ENCODE peak calls at places on chromosomes 11 and 22, in five cellular contexts. B is heart right ventricle, P is HFF-Myc, K is spleen, D is coronary artery. V is an unnamed sample.

GRCh38 chr11:6440906-6441358 is at the start of gene HPX:
- DNase-seq in K (no peak), D (no peak), B (no peak), P (no peak), V (no peak)

GRCh38 chr22:46295277-46295971 is 1.2 kb upstream of the GTSE1 start:
- DNase-seq in K (no peak), P (no peak), B (no peak), D (no peak), V (no peak)

GRCh38 chr11:93751001-93751400 is 9.5 kb downstream of the C11orf54 start:
- DNase-seq in P (no peak), B (no peak), D (no peak), K (no peak), V (no peak)

GRCh38 chr11:87879118-87879517 is 296.1 kb downstream of the RAB38 start:
- DNase-seq in D (no peak), B (no peak), P (peak), K (no peak), V (no peak)

GRCh38 chr11:24598636-24599035 is 101.8 kb downstream of the LUZP2 start:
- DNase-seq in B (no peak), P (no peak), K (no peak), D (no peak), V (no peak)

GRCh38 chr22:49551897-49552659 is 275.6 kb downstream of the BRD1 start:
- DNase-seq in D (no peak), P (no peak), K (peak), B (no peak), V (no peak)

GRCh38 chr11:111225871-111226270 is 19.7 kb upstream of the POU2AF2 start:
- DNase-seq in K (no peak), B (no peak), P (no peak), D (no peak), V (no peak)

GRCh38 chr22:38724176-38724575 is 18.4 kb downstream of the GTPBP1 start:
- DNase-seq in D (no peak), P (no peak), K (no peak), B (no peak), V (no peak)

GRCh38 chr11:1042626-1043562 is 6.4 kb upstream of the MUC6 start:
- DNase-seq in B (no peak), D (no peak), P (no peak), K (peak), V (no peak)

GRCh38 chr11:96257036-96257435 is 86.0 kb downstream of the MAML2 start:
- DNase-seq in D (no peak), B (no peak), K (no peak), P (no peak), V (no peak)

GRCh38 chr11:3837793-3838192 is 3.0 kb downstream of the RHOG start:
- DNase-seq in D (no peak), B (peak), K (peak), P (no peak), V (no peak)

GRCh38 chr22:50699754-50700386 is 27.2 kb downstream of the SHANK3 start:
- DNase-seq in K (peak), B (no peak), P (no peak), D (no peak), V (no peak)

GRCh38 chr11:111514216-111515031 is at the start of gene HOATZ:
- DNase-seq in D (no peak), B (no peak), P (no peak), K (no peak), V (no peak)

GRCh38 chr11:125872138-125872491 is 15.4 kb upstream of the HYLS1 start:
- DNase-seq in D (no peak), K (no peak), B (no peak), P (no peak), V (no peak)

GRCh38 chr22:44333847-44334635 is 21.3 kb upstream of the SHISAL1 start:
- DNase-seq in K (no peak), B (no peak), D (no peak), P (no peak), V (no peak)

GRCh38 chr11:78801161-78801884 is 226.7 kb upstream of the NARS2 start:
- DNase-seq in D (peak), K (no peak), B (peak), P (peak), V (peak)

GRCh38 chr22:38936562-38936961 is 20.8 kb upstream of the APOBEC3A start:
- DNase-seq in P (no peak), D (no peak), B (no peak), K (no peak), V (no peak)

GRCh38 chr11:76889414-76889975 is 28.8 kb downstream of the ACER3 start:
- DNase-seq in B (no peak), K (no peak), P (no peak), D (no peak), V (no peak)

GRCh38 chr11:62757846-62758788 is 3.3 kb upstream of the POLR2G start:
- DNase-seq in K (peak), B (no peak), P (no peak), D (no peak), V (no peak)

GRCh38 chr11:71395774-71396173 is 52.4 kb downstream of the DHCR7 start:
- DNase-seq in K (no peak), D (no peak), B (no peak), P (no peak), V (no peak)

GRCh38 chr22:44968736-44969135 is 41.1 kb downstream of the PHF21B start:
- DNase-seq in D (no peak), B (no peak), P (no peak), K (no peak), V (no peak)

GRCh38 chr22:41848468-41848867 is 15.6 kb downstream of the SREBF2 start:
- DNase-seq in B (no peak), D (no peak), K (peak), P (no peak), V (no peak)

GRCh38 chr22:49332691-49333090 is 495.0 kb downstream of the BRD1 start:
- DNase-seq in K (no peak), B (no peak), D (peak), P (no peak), V (no peak)

GRCh38 chr11:132101861-132102260 is 731.4 kb downstream of the NTM start:
- DNase-seq in K (no peak), P (no peak), D (no peak), B (no peak), V (no peak)

GRCh38 chr11:121886956-121887355 is 229.1 kb downstream of the BLID start:
- DNase-seq in D (no peak), K (no peak), B (no peak), P (no peak), V (no peak)

GRCh38 chr11:83249972-83250593 is 36.1 kb downstream of the CCDC90B start:
- DNase-seq in P (peak), K (no peak), B (no peak), D (no peak), V (no peak)

GRCh38 chr11:128548655-128549255 is 38.6 kb downstream of the ETS1 start:
- DNase-seq in P (no peak), D (no peak), K (peak), B (peak), V (no peak)

GRCh38 chr11:127490896-127491295 is 490.3 kb upstream of the KIRREL3 start:
- DNase-seq in D (no peak), K (no peak), P (no peak), B (no peak), V (no peak)

GRCh38 chr22:42978453-42979103 is 36.4 kb downstream of the PACSIN2 start:
- DNase-seq in P (no peak), D (no peak), K (no peak), B (peak), V (no peak)

GRCh38 chr11:29352273-29352672 is 664.6 kb downstream of the KCNA4 start:
- DNase-seq in B (no peak), K (no peak), D (no peak), P (no peak), V (no peak)

GRCh38 chr22:49992921-49993648 is 19.5 kb downstream of the IL17REL start:
- DNase-seq in K (peak), B (peak), D (no peak), P (no peak), V (no peak)

GRCh38 chr22:30221121-30221992 is 25.2 kb downstream of the LIF start:
- DNase-seq in P (no peak), D (no peak), B (no peak), K (peak), V (no peak)

GRCh38 chr22:23892130-23892529 is 2.1 kb upstream of the MIF start:
- DNase-seq in P (no peak), D (no peak), B (no peak), K (no peak), V (no peak)
- TF ChIP-seq CTCF in P (no peak), D (no peak), B (no peak), K (no peak), V (no peak)

GRCh38 chr11:108754901-108755625 is 90.2 kb downstream of the DDX10 start:
- DNase-seq in D (no peak), P (no peak), B (peak), K (no peak), V (no peak)
- H3K4me3 ChIP-seq in D (no peak), P (no peak), B (no peak), K (no peak), V (no peak)

DNA sequence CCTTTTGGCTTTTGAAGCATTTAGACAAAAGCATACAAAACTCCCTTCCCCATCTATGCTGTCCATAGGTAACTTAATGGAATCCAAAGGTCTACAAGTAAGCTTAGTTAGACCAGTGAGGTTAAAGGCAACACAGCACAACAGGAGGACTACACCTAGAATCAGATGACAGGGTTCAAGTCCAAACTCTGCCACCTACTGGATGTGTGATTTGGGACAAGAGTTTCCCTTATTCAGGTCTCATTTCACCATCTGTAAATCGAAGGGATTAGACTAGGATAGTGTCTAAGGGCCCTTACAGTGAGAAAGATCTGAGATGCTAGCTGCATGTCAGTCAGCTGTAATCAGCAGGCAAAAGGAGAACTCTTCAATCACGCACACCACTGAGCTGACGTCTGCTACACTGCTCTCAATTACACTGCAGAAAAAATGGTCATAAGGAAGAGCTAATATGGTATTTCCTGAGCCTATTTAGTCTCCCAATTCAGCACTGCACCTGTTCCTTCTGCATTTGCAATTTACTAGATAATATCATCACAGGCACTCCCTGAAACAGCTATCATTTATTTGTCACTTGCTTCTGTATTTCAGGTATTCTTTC is 82.2 kb downstream of the SERGEF start:
- DNase-seq in D (no peak), P (no peak), K (no peak), B (no peak), V (no peak)
- TF ChIP-seq CTCF in D (no peak), P (no peak), K (no peak), B (no peak), V (no peak)

GRCh38 chr11:10657308-10658271 is 36.0 kb downstream of the IRAG1 start:
- DNase-seq in D (no peak), P (no peak), B (no peak), K (no peak), V (peak)
- H3K4me3 ChIP-seq in D (peak), P (no peak), B (no peak), K (no peak), V (no peak)

DNA sequence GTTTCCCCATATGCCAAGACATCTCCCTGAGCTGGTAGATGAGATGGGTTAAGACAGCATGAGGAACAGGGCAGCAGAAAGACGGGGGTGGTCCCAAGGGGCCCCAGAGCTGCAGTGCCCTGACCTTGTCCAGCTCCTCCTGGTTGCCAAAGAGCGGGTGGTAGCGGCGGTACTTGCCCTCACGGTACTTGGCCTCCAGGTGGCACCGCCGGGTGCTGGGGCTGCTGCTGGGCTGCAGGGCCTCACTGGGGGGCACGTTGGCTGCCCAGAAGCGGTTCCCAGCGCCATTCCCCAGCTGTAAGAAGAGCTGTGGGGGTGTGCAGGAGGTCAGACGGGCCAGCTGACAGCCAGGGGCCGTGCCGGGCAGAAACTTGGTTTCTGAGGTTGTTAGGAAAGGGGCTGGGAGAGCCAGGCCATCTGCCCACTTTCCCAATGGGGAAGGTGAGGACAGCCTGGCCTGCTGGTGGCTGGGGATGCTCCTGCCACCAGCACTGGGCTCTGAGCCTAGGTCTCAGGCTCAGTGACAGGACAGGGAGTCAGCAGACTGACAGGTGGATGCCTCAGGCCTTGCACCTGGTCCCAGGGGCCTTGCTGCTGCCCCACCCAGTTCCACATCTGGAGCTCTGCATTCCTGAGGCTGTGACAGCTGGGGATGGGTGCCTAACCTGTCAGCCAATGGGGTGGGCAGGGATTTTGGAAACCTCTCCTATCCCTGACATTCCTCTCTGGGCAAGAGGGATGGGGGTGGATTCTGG is 30.0 kb upstream of the PDE2A start:
- DNase-seq in B (no peak), K (no peak), P (no peak), D (no peak), V (no peak)
- TF ChIP-seq CTCF in B (no peak), K (no peak), P (no peak), D (no peak), V (no peak)